ENCODE peak calls at places on chromosomes 2 and 18, in four cellular contexts. H is spleen, Z is endothelial cell of umbilical vein, Q is suprapubic skin. P is an unnamed sample. For H3K9me3, the result is how much of the 10 kb centered on the place peaks cover.

GRCh38 chr2:192286093-192286701 is 91.5 kb upstream of the TMEFF2 start:
- DNase-seq in H (no peak), Z (peak), Q (no peak), P (no peak)

GRCh38 chr2:219168526-219168925 is 1.3 kb downstream of the SLC23A3 start:
- DNase-seq in H (no peak), Z (no peak), Q (no peak), P (no peak)

GRCh38 chr2:96301897-96302296 is 3.4 kb downstream of the SNRNP200 start:
- DNase-seq in H (no peak), Z (no peak), Q (no peak), P (no peak)

GRCh38 chr18:50073319-50073718 is 121.6 kb downstream of the MYO5B start:
- DNase-seq in H (no peak), Z (no peak), Q (no peak), P (no peak)

GRCh38 chr2:105763076-105763475 is 18.4 kb downstream of the NCK2 start:
- DNase-seq in H (no peak), Z (no peak), Q (no peak), P (no peak)

GRCh38 chr18:58310517-58310916 is 266.5 kb downstream of the NEDD4L start:
- DNase-seq in H (peak), Z (no peak), Q (no peak), P (peak)

GRCh38 chr2:63056309-63057065 is 5.9 kb downstream of the OTX1 start:
- DNase-seq in H (peak), Z (no peak), Q (no peak), P (no peak)

GRCh38 chr2:100211517-100211916 is 69.1 kb upstream of the AFF3 start:
- DNase-seq in H (no peak), Z (no peak), Q (no peak), P (no peak)

GRCh38 chr2:3754795-3755194 is 51.4 kb downstream of the DCDC2C start:
- DNase-seq in H (no peak), Z (no peak), Q (no peak), P (no peak)

GRCh38 chr2:231336236-231336635 is 59.3 kb upstream of the B3GNT7 start:
- DNase-seq in H (no peak), Z (no peak), Q (no peak), P (no peak)

GRCh38 chr2:3656762-3657691 is 973 bp upstream of the ALLC start:
- DNase-seq in H (no peak), Z (no peak), Q (no peak), P (no peak)

GRCh38 chr2:205435970-205436369 is 246.3 kb upstream of the NRP2 start:
- DNase-seq in H (no peak), Z (peak), Q (no peak), P (no peak)

GRCh38 chr18:11736656-11737055 is 47.6 kb downstream of the GNAL start:
- DNase-seq in H (no peak), Z (no peak), Q (no peak), P (no peak)

GRCh38 chr18:45291616-45292612 is 323.4 kb upstream of the SLC14A2 start:
- DNase-seq in H (no peak), Z (no peak), Q (no peak), P (peak)

GRCh38 chr2:224584111-224584764 is 925 bp downstream of the CUL3 start:
- DNase-seq in H (peak), Z (peak), Q (no peak), P (peak)

GRCh38 chr2:130728549-130729310 is at the start of gene GPR148:
- DNase-seq in H (peak), Z (no peak), Q (no peak), P (no peak)

GRCh38 chr2:43030551-43031025 is 195.8 kb downstream of the ZFP36L2 start:
- DNase-seq in H (peak), Z (no peak), Q (no peak), P (no peak)

GRCh38 chr2:9549420-9549819 is 6.2 kb downstream of the ADAM17 start:
- DNase-seq in H (no peak), Z (no peak), Q (no peak), P (no peak)

GRCh38 chr2:237181844-237182243 is 96.2 kb downstream of the COPS8 start:
- DNase-seq in H (no peak), Z (no peak), Q (no peak), P (no peak)

GRCh38 chr2:203463176-203463797 is 71.8 kb downstream of the RAPH1 start:
- DNase-seq in H (no peak), Z (no peak), Q (no peak), P (no peak)

GRCh38 chr2:28408764-28409599 is 16.3 kb downstream of the FOSL2 start:
- DNase-seq in H (peak), Z (peak), Q (no peak), P (no peak)

GRCh38 chr2:47039913-47040562 is 115.1 kb downstream of the STPG4 start:
- DNase-seq in H (no peak), Z (no peak), Q (no peak), P (no peak)

GRCh38 chr2:128547667-128548066 is 229.0 kb upstream of the HS6ST1 start:
- DNase-seq in H (peak), Z (no peak), Q (no peak), P (no peak)

GRCh38 chr2:85583667-85584353 is 421 bp upstream of the VAMP5 start:
- DNase-seq in H (no peak), Z (no peak), Q (no peak), P (no peak)

GRCh38 chr2:148917431-148917830 is 42.4 kb downstream of the KIF5C start:
- DNase-seq in H (no peak), Z (no peak), Q (no peak), P (no peak)

GRCh38 chr2:112121682-112122254 is 16.4 kb upstream of the FBLN7 start:
- DNase-seq in H (no peak), Z (peak), Q (no peak), P (peak)

GRCh38 chr2:99821572-99822369 is 320.6 kb downstream of the AFF3 start:
- DNase-seq in H (no peak), Z (peak), Q (no peak), P (no peak)

GRCh38 chr18:42915240-42915791 is 200.2 kb downstream of the RIT2 start:
- DNase-seq in H (no peak), Z (no peak), Q (no peak), P (no peak)

GRCh38 chr18:8349608-8350323 is 259.5 kb upstream of the RAB12 start:
- DNase-seq in H (no peak), Z (no peak), Q (no peak), P (peak)

GRCh38 chr2:136966485-136966884 is 201.1 kb downstream of the THSD7B start:
- DNase-seq in H (no peak), Z (no peak), Q (no peak), P (no peak)

GRCh38 chr2:10495988-10496313 is 47.8 kb upstream of the ODC1 start:
- DNase-seq in H (peak), Z (no peak), Q (no peak), P (no peak)

GRCh38 chr18:49819768-49820662 is 6.7 kb upstream of the ACAA2 start:
- DNase-seq in H (no peak), Z (no peak), Q (no peak), P (no peak)

GRCh38 chr2:68032702-68033101 is 30.1 kb downstream of the C1D start:
- DNase-seq in H (no peak), Z (no peak), Q (no peak), P (no peak)

GRCh38 chr2:240893363-240893828 is 2.6 kb downstream of the MAB21L4 start:
- DNase-seq in H (no peak), Z (no peak), Q (no peak), P (no peak)

GRCh38 chr18:51235011-51235789 is 37.7 kb upstream of the MEX3C start:
- DNase-seq in H (no peak), Z (no peak), Q (no peak), P (no peak)

GRCh38 chr2:233464056-233464455 is 102.5 kb downstream of the USP40 start:
- DNase-seq in H (peak), Z (no peak), Q (peak), P (no peak)

GRCh38 chr18:27298215-27298804 is 113.2 kb upstream of the CHST9 start:
- DNase-seq in H (no peak), Z (no peak), Q (no peak), P (no peak)

GRCh38 chr2:217301142-217301541 is 441.3 kb upstream of the TNP1 start:
- DNase-seq in H (no peak), Z (no peak), Q (no peak), P (no peak)

GRCh38 chr2:212428685-212429480 is 109.7 kb downstream of the ERBB4 start:
- DNase-seq in H (no peak), Z (no peak), Q (no peak), P (no peak)

GRCh38 chr2:55062754-55063153 is 12.5 kb upstream of the RTN4 start:
- DNase-seq in H (no peak), Z (no peak), Q (no peak), P (no peak)

GRCh38 chr2:55059793-55060192 is 9.5 kb upstream of the RTN4 start:
- DNase-seq in H (no peak), Z (no peak), Q (no peak), P (no peak)

GRCh38 chr2:55063713-55064323 is 13.6 kb upstream of the RTN4 start:
- DNase-seq in H (no peak), Z (no peak), Q (no peak), P (no peak)

GRCh38 chr2:55061534-55062344 is 11.5 kb upstream of the RTN4 start:
- DNase-seq in H (no peak), Z (no peak), Q (no peak), P (no peak)

GRCh38 chr2:55063226-55063625 is 13.0 kb upstream of the RTN4 start:
- DNase-seq in H (no peak), Z (no peak), Q (no peak), P (no peak)
- H3K27ac ChIP-seq in H (no peak), Z (no peak), Q (no peak), P (no peak)

GRCh38 chr2:173940208-173941020 is 24.8 kb downstream of the SP3 start:
- DNase-seq in H (no peak), Z (no peak), Q (no peak), P (no peak)
- TF ChIP-seq POLR2A in H (no peak), Z (no peak), Q (no peak), P (no peak)

GRCh38 chr18:22153428-22153827 is 16.0 kb upstream of the GATA6 start:
- DNase-seq in H (no peak), Z (no peak), Q (no peak), P (no peak)

GRCh38 chr18:22149710-22150109 is 19.7 kb upstream of the GATA6 start:
- DNase-seq in H (no peak), Z (no peak), Q (no peak), P (no peak)

GRCh38 chr18:22155584-22155983 is 13.8 kb upstream of the GATA6 start:
- DNase-seq in H (no peak), Z (no peak), Q (no peak), P (no peak)

GRCh38 chr18:22152093-22152492 is 17.3 kb upstream of the GATA6 start:
- DNase-seq in H (no peak), Z (no peak), Q (no peak), P (no peak)
- H3K9me3 ChIP-seq in H (under half), Z (under half), Q (under half), P (under half)

GRCh38 chr18:22674300-22674699 is 256.6 kb upstream of the CTAGE1 start:
- DNase-seq in H (no peak), Z (peak), Q (no peak), P (no peak)
- H3K27ac ChIP-seq in H (no peak), Z (peak), Q (no peak), P (no peak)